ENCODE peak calls at places on chromosome 15, in six cellular contexts. One of them, this sample, is unnamed.

GRCh38 chr15:62618432-62618831 is 424.1 kb upstream of the TPM1 start:
- DNase-seq in H9: no peak
- DNase-seq in neuronal stem cell: no peak
- DNase-seq in IMR-90: peak; percentile 94
- DNase-seq in H1: no peak
- DNase-seq in mesenchymal stem cell: peak; percentile 72
- DNase-seq in this sample: peak; percentile 31

GRCh38 chr15:48325400-48325799 is 5.8 kb upstream of the DUT start:
- DNase-seq in H9: no peak
- DNase-seq in neuronal stem cell: no peak
- DNase-seq in IMR-90: no peak
- DNase-seq in H1: no peak
- DNase-seq in mesenchymal stem cell: no peak
- DNase-seq in this sample: no peak

GRCh38 chr15:39243396-39243795 is 337.5 kb upstream of the THBS1 start:
- DNase-seq in H9: no peak
- DNase-seq in neuronal stem cell: no peak
- DNase-seq in IMR-90: peak; percentile 6
- DNase-seq in H1: no peak
- DNase-seq in mesenchymal stem cell: no peak
- DNase-seq in this sample: peak; percentile 28

GRCh38 chr15:58396181-58396580 is 35.6 kb upstream of the LIPC start:
- DNase-seq in H9: no peak
- DNase-seq in neuronal stem cell: no peak
- DNase-seq in IMR-90: peak; percentile 97
- DNase-seq in H1: no peak
- DNase-seq in mesenchymal stem cell: peak; percentile 86
- DNase-seq in this sample: no peak

GRCh38 chr15:101501703-101502373 is 12.3 kb upstream of the PCSK6 start:
- DNase-seq in H9: peak; percentile 89
- DNase-seq in neuronal stem cell: peak; percentile 30
- DNase-seq in IMR-90: no peak
- DNase-seq in H1: peak; percentile 36
- DNase-seq in mesenchymal stem cell: no peak
- DNase-seq in this sample: peak; percentile 59

GRCh38 chr15:85837011-85837433 is 42.3 kb upstream of the KLHL25 start:
- DNase-seq in H9: no peak
- DNase-seq in neuronal stem cell: no peak
- DNase-seq in IMR-90: no peak
- DNase-seq in H1: no peak
- DNase-seq in mesenchymal stem cell: no peak
- DNase-seq in this sample: no peak

GRCh38 chr15:41104234-41104633 is 11.8 kb downstream of the INO80 start:
- DNase-seq in H9: no peak
- DNase-seq in neuronal stem cell: no peak
- DNase-seq in IMR-90: peak; percentile 79
- DNase-seq in H1: no peak
- DNase-seq in mesenchymal stem cell: peak; percentile 16
- DNase-seq in this sample: no peak

GRCh38 chr15:59299919-59300617 is 72.6 kb downstream of the MYO1E start:
- DNase-seq in H9: no peak
- DNase-seq in neuronal stem cell: no peak
- DNase-seq in IMR-90: peak; percentile 97
- DNase-seq in H1: no peak
- DNase-seq in mesenchymal stem cell: peak; percentile 98
- DNase-seq in this sample: no peak

GRCh38 chr15:31365655-31366127 is 39.1 kb downstream of the KLF13 start:
- DNase-seq in H9: peak; percentile 81
- DNase-seq in neuronal stem cell: peak; percentile 46
- DNase-seq in IMR-90: peak; percentile 72
- DNase-seq in H1: peak; percentile 44
- DNase-seq in mesenchymal stem cell: peak; percentile 92
- DNase-seq in this sample: peak; percentile 89

GRCh38 chr15:101091080-101092017 is 160.5 kb downstream of the CHSY1 start:
- DNase-seq in H9: no peak
- DNase-seq in neuronal stem cell: no peak
- DNase-seq in IMR-90: peak; percentile 77
- DNase-seq in H1: no peak
- DNase-seq in mesenchymal stem cell: peak; percentile 77
- DNase-seq in this sample: no peak

GRCh38 chr15:63363292-63363691 is 18.4 kb downstream of the CA12 start:
- DNase-seq in H9: no peak
- DNase-seq in neuronal stem cell: no peak
- DNase-seq in IMR-90: no peak
- DNase-seq in H1: no peak
- DNase-seq in mesenchymal stem cell: no peak
- DNase-seq in this sample: peak; percentile 15

GRCh38 chr15:40338921-40339620 is 1.7 kb downstream of the CCDC9B start:
- DNase-seq in H9: no peak
- DNase-seq in neuronal stem cell: no peak
- DNase-seq in IMR-90: peak; percentile 93
- DNase-seq in H1: no peak
- DNase-seq in mesenchymal stem cell: peak; percentile 93
- DNase-seq in this sample: peak; percentile 73

GRCh38 chr15:51097553-51098330 is 3.0 kb upstream of the TNFAIP8L3 start:
- DNase-seq in H9: no peak
- DNase-seq in neuronal stem cell: no peak
- DNase-seq in IMR-90: peak; percentile 63
- DNase-seq in H1: no peak
- DNase-seq in mesenchymal stem cell: peak; percentile 69
- DNase-seq in this sample: no peak

GRCh38 chr15:66698318-66698961 is 3.6 kb upstream of the SMAD6 start:
- DNase-seq in H9: peak; percentile 83
- DNase-seq in neuronal stem cell: peak; percentile 54
- DNase-seq in IMR-90: peak; percentile 56
- DNase-seq in H1: peak; percentile 47
- DNase-seq in mesenchymal stem cell: peak; percentile 80
- DNase-seq in this sample: peak; percentile 96
- H2BK15ac ChIP-seq in H9: no peak overlapping the region
- H2BK15ac ChIP-seq in neuronal stem cell: no peak overlapping the region
- H2BK15ac ChIP-seq in IMR-90: no peak overlapping the region
- H2BK15ac ChIP-seq in H1: no peak overlapping the region
- H2BK15ac ChIP-seq in mesenchymal stem cell: no peak overlapping the region
- H2BK15ac ChIP-seq in this sample: no peak overlapping the region

GRCh38 chr15:49669288-49669687 is 48.4 kb downstream of the DTWD1 start:
- DNase-seq in H9: no peak
- DNase-seq in neuronal stem cell: peak; percentile 8
- DNase-seq in IMR-90: no peak
- DNase-seq in H1: no peak
- DNase-seq in mesenchymal stem cell: no peak
- DNase-seq in this sample: peak; percentile 64

DNA sequence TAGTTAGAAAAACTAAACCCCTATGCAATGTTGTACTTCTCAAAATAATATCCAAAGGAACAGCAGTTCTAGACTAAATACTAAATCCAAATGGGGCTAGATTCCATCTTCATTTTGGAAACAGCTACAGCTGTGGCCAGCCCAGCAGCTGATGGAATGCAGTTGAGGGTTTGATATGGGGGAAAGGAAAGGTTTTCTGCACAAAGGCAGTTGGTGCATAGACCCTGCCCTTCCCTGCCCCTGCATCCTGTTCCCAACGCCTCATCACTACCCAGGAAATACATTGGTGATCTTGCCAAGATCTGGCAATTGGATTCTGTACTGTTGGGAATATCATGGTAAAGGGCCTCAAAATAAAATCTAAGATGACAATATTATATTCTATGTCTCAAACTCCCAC is 43.9 kb downstream of the DTWD1 start:
- DNase-seq in H9: no peak
- DNase-seq in neuronal stem cell: no peak
- DNase-seq in IMR-90: no peak
- DNase-seq in H1: no peak
- DNase-seq in mesenchymal stem cell: no peak
- DNase-seq in this sample: no peak
- H2BK15ac ChIP-seq in H9: no peak overlapping the region
- H2BK15ac ChIP-seq in neuronal stem cell: no peak overlapping the region
- H2BK15ac ChIP-seq in IMR-90: no peak overlapping the region
- H2BK15ac ChIP-seq in H1: no peak overlapping the region
- H2BK15ac ChIP-seq in mesenchymal stem cell: no peak overlapping the region
- H2BK15ac ChIP-seq in this sample: no peak overlapping the region

DNA sequence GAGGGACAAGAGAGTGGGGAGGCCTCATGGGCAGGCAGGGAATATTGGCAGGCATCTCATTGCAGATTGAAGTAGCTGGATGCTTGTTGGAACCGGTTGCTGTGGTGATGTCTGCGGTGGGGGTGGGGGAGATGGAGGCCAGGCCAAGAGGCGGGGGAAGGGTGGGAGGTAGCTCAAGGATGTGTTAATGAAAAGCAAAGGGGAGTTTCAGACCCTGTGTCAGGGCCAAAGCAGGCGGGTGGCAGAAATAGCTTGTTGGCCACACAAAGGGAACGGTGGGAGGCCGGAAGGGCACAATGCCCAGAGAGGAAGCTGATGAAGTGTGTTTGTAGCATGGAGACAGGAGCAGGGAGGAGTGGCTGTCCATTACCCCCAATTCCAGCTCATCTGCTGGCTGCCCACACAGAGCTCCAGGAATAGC is 28.0 kb downstream of the CCDC33 start:
- DNase-seq in H9: no peak
- DNase-seq in neuronal stem cell: no peak
- DNase-seq in IMR-90: no peak
- DNase-seq in H1: no peak
- DNase-seq in mesenchymal stem cell: no peak
- DNase-seq in this sample: peak; percentile 22
- H2BK15ac ChIP-seq in H9: no peak overlapping the region
- H2BK15ac ChIP-seq in neuronal stem cell: no peak overlapping the region
- H2BK15ac ChIP-seq in IMR-90: no peak overlapping the region
- H2BK15ac ChIP-seq in H1: peak overlapping the region; percentile 98
- H2BK15ac ChIP-seq in mesenchymal stem cell: no peak overlapping the region
- H2BK15ac ChIP-seq in this sample: no peak overlapping the region

GRCh38 chr15:95171551-95171950 is 940.2 kb downstream of the MCTP2 start:
- DNase-seq in H9: no peak
- DNase-seq in neuronal stem cell: no peak
- DNase-seq in IMR-90: no peak
- DNase-seq in H1: no peak
- DNase-seq in mesenchymal stem cell: no peak
- DNase-seq in this sample: no peak

GRCh38 chr15:95175914-95176658 is 944.7 kb downstream of the MCTP2 start:
- DNase-seq in H9: no peak
- DNase-seq in neuronal stem cell: no peak
- DNase-seq in IMR-90: peak; percentile 70
- DNase-seq in H1: no peak
- DNase-seq in mesenchymal stem cell: peak; percentile 28
- DNase-seq in this sample: no peak

GRCh38 chr15:95176794-95177577 is 945.6 kb downstream of the MCTP2 start:
- DNase-seq in H9: no peak
- DNase-seq in neuronal stem cell: no peak
- DNase-seq in IMR-90: no peak
- DNase-seq in H1: no peak
- DNase-seq in mesenchymal stem cell: no peak
- DNase-seq in this sample: peak; percentile 11

GRCh38 chr15:95174281-95174680 is 942.9 kb downstream of the MCTP2 start:
- DNase-seq in H9: no peak
- DNase-seq in neuronal stem cell: peak; percentile 5
- DNase-seq in IMR-90: peak; percentile 6
- DNase-seq in H1: no peak
- DNase-seq in mesenchymal stem cell: no peak
- DNase-seq in this sample: no peak

DNA sequence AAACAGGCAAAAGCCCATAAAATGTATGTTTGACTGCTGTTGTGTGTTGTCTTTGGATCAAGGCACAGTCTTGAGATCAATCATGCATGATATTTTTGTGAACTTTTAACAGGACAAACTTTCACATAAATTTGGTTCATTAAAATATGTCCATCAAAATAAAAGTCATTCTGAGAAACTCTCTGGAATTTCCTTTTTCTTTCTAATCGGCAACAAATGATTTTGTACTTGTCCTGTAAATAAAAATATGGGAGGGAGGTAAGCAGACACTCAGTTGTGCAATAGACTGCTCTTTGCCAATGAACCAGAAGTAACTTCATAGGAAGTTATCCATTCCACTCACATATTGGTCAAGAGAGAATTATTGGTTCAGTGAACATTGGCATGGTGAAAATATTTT is 943.5 kb downstream of the MCTP2 start:
- DNase-seq in H9: no peak
- DNase-seq in neuronal stem cell: no peak
- DNase-seq in IMR-90: no peak
- DNase-seq in H1: no peak
- DNase-seq in mesenchymal stem cell: peak; percentile 3
- DNase-seq in this sample: no peak
- H2BK15ac ChIP-seq in H9: no peak overlapping the region
- H2BK15ac ChIP-seq in neuronal stem cell: no peak overlapping the region
- H2BK15ac ChIP-seq in IMR-90: no peak overlapping the region
- H2BK15ac ChIP-seq in H1: no peak overlapping the region
- H2BK15ac ChIP-seq in mesenchymal stem cell: no peak overlapping the region
- H2BK15ac ChIP-seq in this sample: no peak overlapping the region

GRCh38 chr15:25183581-25184330 is 229.0 kb downstream of the SNRPN start:
- DNase-seq in H9: no peak
- DNase-seq in neuronal stem cell: no peak
- DNase-seq in IMR-90: no peak
- DNase-seq in H1: no peak
- DNase-seq in mesenchymal stem cell: no peak
- DNase-seq in this sample: no peak

GRCh38 chr15:25184356-25185155 is 229.8 kb downstream of the SNRPN start:
- DNase-seq in H9: no peak
- DNase-seq in neuronal stem cell: no peak
- DNase-seq in IMR-90: no peak
- DNase-seq in H1: no peak
- DNase-seq in mesenchymal stem cell: no peak
- DNase-seq in this sample: no peak

GRCh38 chr15:25185791-25186190 is 231.0 kb downstream of the SNRPN start:
- DNase-seq in H9: no peak
- DNase-seq in neuronal stem cell: no peak
- DNase-seq in IMR-90: no peak
- DNase-seq in H1: no peak
- DNase-seq in mesenchymal stem cell: no peak
- DNase-seq in this sample: no peak

GRCh38 chr15:25186411-25186810 is 231.6 kb downstream of the SNRPN start:
- DNase-seq in H9: no peak
- DNase-seq in neuronal stem cell: no peak
- DNase-seq in IMR-90: no peak
- DNase-seq in H1: no peak
- DNase-seq in mesenchymal stem cell: no peak
- DNase-seq in this sample: no peak

GRCh38 chr15:25185156-25185710 is 230.4 kb downstream of the SNRPN start:
- DNase-seq in H9: no peak
- DNase-seq in neuronal stem cell: no peak
- DNase-seq in IMR-90: no peak
- DNase-seq in H1: no peak
- DNase-seq in mesenchymal stem cell: no peak
- DNase-seq in this sample: no peak
- H2BK15ac ChIP-seq in H9: no peak overlapping the region
- H2BK15ac ChIP-seq in neuronal stem cell: no peak overlapping the region
- H2BK15ac ChIP-seq in IMR-90: no peak overlapping the region
- H2BK15ac ChIP-seq in H1: no peak overlapping the region
- H2BK15ac ChIP-seq in mesenchymal stem cell: no peak overlapping the region
- H2BK15ac ChIP-seq in this sample: no peak overlapping the region

This sample was measured in mesendoderm.